ENCODE peak calls at places on chromosomes 12 and 14, in six cellular contexts. K is HepG2, Z is GM12878, T is HCT116, J is K562, M is H1. F is an unnamed sample.
A peak's percentile ranks its signal among the peaks of the same experiment; 100 is the strongest.

GRCh38 chr12:3137268-3137761 is 60.1 kb downstream of the TSPAN9 start:
- DNase-seq in M (no peak), J (no peak), K (no peak), T (no peak), Z (no peak), F (peak; percentile 51)

GRCh38 chr12:15712160-15712559 is 77.0 kb downstream of the EPS8 start:
- DNase-seq in T (no peak), Z (no peak), M (no peak), K (no peak), J (no peak), F (no peak)

GRCh38 chr14:93085916-93086315 is 29.8 kb downstream of the ITPK1 start:
- DNase-seq in J (no peak), K (no peak), Z (no peak), T (no peak), M (no peak), F (no peak)

GRCh38 chr14:73709904-73710469 is 4.2 kb downstream of the PNMA1 start:
- DNase-seq in K (no peak), M (no peak), Z (no peak), J (no peak), T (no peak), F (no peak)

GRCh38 chr12:93970892-93971688 is 177.3 kb upstream of the PLXNC1 start:
- DNase-seq in T (no peak), J (peak; percentile 11), M (no peak), Z (no peak), K (no peak), F (no peak)

GRCh38 chr14:21025374-21026151 is 702 bp upstream of the NDRG2 start:
- DNase-seq in M (no peak), T (no peak), J (peak; percentile 66), Z (no peak), K (no peak), F (peak; percentile 81)

GRCh38 chr12:75634244-75635222 is 123.1 kb upstream of the KRR1 start:
- DNase-seq in K (no peak), Z (no peak), M (no peak), T (no peak), J (no peak), F (no peak)

GRCh38 chr12:3255071-3255470 is 177.9 kb downstream of the TSPAN9 start:
- DNase-seq in J (no peak), T (no peak), K (no peak), Z (no peak), M (no peak), F (no peak)

GRCh38 chr14:44135972-44136371 is 371.1 kb downstream of the FSCB start:
- DNase-seq in M (no peak), K (no peak), J (no peak), T (no peak), Z (no peak), F (no peak)

GRCh38 chr14:94320243-94320642 is 2.9 kb downstream of the SERPINA6 start:
- DNase-seq in Z (no peak), K (peak; percentile 89), M (no peak), J (no peak), T (no peak), F (no peak)

DNA sequence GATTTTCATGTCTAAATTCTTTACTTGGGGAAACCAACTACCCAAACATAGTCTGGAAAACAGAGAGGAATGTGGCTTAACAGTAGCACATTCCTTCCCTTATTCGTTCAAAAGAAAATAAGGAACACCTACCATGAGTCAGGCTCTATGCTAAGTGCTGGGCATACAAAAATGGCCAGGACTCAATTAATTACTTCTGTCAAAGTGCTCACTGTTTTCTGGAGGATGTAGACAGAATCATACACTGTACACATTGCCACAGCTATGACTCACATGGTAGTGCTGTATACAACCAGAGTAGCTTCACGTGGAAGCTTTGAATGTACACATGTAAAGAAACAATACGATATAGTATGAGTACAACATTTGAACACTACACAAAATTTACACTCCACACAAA is 50.1 kb downstream of the SLC25A21 start:
- DNase-seq in M (no peak), Z (no peak), K (peak; percentile 75), T (peak; percentile 12), J (no peak), F (no peak)
- TF ChIP-seq SP1 in M (no peak), Z (no peak), K (no peak), T (no peak), J (no peak), F (no peak)

GRCh38 chr14:37595809-37596595 is 573 bp downstream of the TTC6 start:
- DNase-seq in M (no peak), K (peak; percentile 99), J (peak; percentile 80), T (peak; percentile 28), Z (no peak), F (peak; percentile 65)
- TF ChIP-seq ATF3 in M (no peak), K (peak; percentile 9), J (peak; percentile 76), T (no peak), Z (no peak), F (no peak)

GRCh38 chr12:168201-168600 is 45.8 kb downstream of the SLC6A12 start:
- DNase-seq in T (no peak), J (no peak), M (no peak), K (no peak), Z (no peak), F (no peak)

GRCh38 chr12:169528-170360 is 44.2 kb downstream of the SLC6A12 start:
- DNase-seq in J (no peak), Z (no peak), T (no peak), M (no peak), K (no peak), F (no peak)

GRCh38 chr12:170361-171225 is 43.4 kb downstream of the SLC6A12 start:
- DNase-seq in J (no peak), K (no peak), M (no peak), T (no peak), Z (no peak), F (no peak)

GRCh38 chr12:171276-171675 is 42.7 kb downstream of the SLC6A12 start:
- DNase-seq in Z (no peak), T (no peak), J (no peak), M (no peak), K (no peak), F (no peak)

GRCh38 chr12:168763-169525 is 45.0 kb downstream of the SLC6A12 start:
- DNase-seq in J (no peak), T (no peak), Z (no peak), K (no peak), M (no peak), F (no peak)
- TF ChIP-seq SP1 in J (no peak), T (no peak), Z (no peak), K (no peak), M (no peak), F (no peak)

GRCh38 chr14:68563256-68564131 is 229.4 kb downstream of the ZFP36L1 start:
- DNase-seq in J (no peak), T (no peak), M (no peak), K (peak; percentile 61), Z (no peak), F (no peak)

GRCh38 chr14:68564826-68565760 is 227.8 kb downstream of the ZFP36L1 start:
- DNase-seq in Z (no peak), J (peak; percentile 29), M (no peak), K (peak; percentile 68), T (no peak), F (no peak)

GRCh38 chr14:68564236-68564825 is 228.5 kb downstream of the ZFP36L1 start:
- DNase-seq in T (no peak), M (no peak), J (no peak), Z (no peak), K (no peak), F (peak; percentile 33)

GRCh38 chr14:68561531-68562007 is 231.3 kb downstream of the ZFP36L1 start:
- DNase-seq in J (no peak), K (peak; percentile 64), M (no peak), Z (no peak), T (no peak), F (no peak)

GRCh38 chr14:68562911-68563255 is 230.0 kb downstream of the ZFP36L1 start:
- DNase-seq in J (no peak), K (no peak), Z (no peak), M (no peak), T (no peak), F (no peak)
- TF ChIP-seq ATF3 in J (no peak), K (no peak), Z (no peak), M (no peak), T (no peak), F (no peak)

DNA sequence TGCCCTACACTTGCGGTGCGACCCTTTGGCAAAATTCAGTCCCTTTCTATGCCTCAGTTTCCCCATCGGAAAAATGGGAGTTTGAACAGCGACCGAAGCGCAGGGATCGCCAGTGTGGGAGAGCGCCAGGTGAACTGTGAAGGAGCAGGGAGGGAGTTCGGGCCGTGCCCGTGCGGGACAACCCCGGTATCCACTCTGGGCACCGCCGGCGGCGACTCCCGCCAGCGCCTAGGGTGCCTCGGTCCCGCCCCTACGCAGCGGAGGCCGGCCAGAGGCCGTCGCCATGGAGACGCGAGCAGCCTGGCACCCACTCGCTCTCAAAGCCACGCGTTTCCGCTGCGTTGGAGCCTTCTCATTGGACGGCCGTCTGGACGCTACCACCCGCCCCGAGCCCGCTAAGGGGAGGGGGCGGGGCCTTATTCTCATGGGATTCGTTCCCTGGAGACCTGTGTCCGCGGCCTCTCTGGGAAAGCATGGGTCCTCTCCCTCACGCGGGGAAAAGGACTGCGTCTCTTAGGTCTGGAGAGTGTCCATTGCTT is 729 bp upstream of the MLEC start:
- DNase-seq in Z (peak; percentile 93), K (peak; percentile 97), J (peak; percentile 94), M (peak; percentile 90), T (peak; percentile 96), F (peak; percentile 97)
- TF ChIP-seq SP1 in Z (peak; percentile 72), K (peak; percentile 78), J (no peak), M (peak; percentile 64), T (peak; percentile 68), F (peak; percentile 85)

GRCh38 chr12:110312581-110313360 is 31.7 kb downstream of the ATP2A2 start:
- DNase-seq in Z (no peak), J (no peak), M (no peak), T (no peak), K (no peak), F (no peak)
- TF ChIP-seq ATF3 in Z (no peak), J (no peak), M (no peak), T (no peak), K (no peak), F (no peak)